ENCODE peak calls at places on chromosome X, in nine cellular contexts. M is esophagus squamous epithelium, V is AG09319, U is upper lobe of left lung, G is kidney, D is A549, F is endothelial cell, Z is mammary epithelial cell, A is astrocyte. L is an unnamed sample.

GRCh38 chrX:74437530-74437929 is 16.2 kb downstream of the SLC16A2 start:
- DNase-seq in U (no peak), V (no peak), D (no peak), A (no peak), G (no peak), M (no peak), F (no peak), Z (no peak), L (no peak)

GRCh38 chrX:125198546-125198945 is 121.1 kb upstream of the TEX13C start:
- DNase-seq in G (no peak), U (no peak), M (no peak), F (no peak), V (no peak), A (no peak), Z (no peak), D (no peak), L (no peak)

GRCh38 chrX:152821145-152821765 is 9.3 kb downstream of the CETN2 start:
- DNase-seq in V (no peak), D (peak), A (no peak), U (peak), Z (peak), G (no peak), F (peak), M (no peak), L (no peak)

GRCh38 chrX:13940646-13941045 is 89.0 kb downstream of the GEMIN8 start:
- DNase-seq in U (no peak), G (no peak), F (no peak), A (no peak), M (no peak), V (no peak), Z (no peak), D (no peak), L (no peak)

GRCh38 chrX:102085706-102086105 is 39.8 kb upstream of the TCEAL2 start:
- DNase-seq in A (no peak), Z (no peak), M (no peak), G (no peak), F (peak), D (no peak), U (no peak), V (no peak), L (no peak)

GRCh38 chrX:129606918-129607317 is 47.8 kb downstream of the APLN start:
- DNase-seq in D (peak), A (no peak), G (no peak), U (peak), Z (peak), M (no peak), F (peak), V (peak), L (peak)

GRCh38 chrX:148612431-148612830 is 112.0 kb downstream of the AFF2 start:
- DNase-seq in A (no peak), G (no peak), F (no peak), Z (no peak), V (no peak), U (no peak), M (no peak), D (no peak), L (no peak)

GRCh38 chrX:35890699-35891098 is 28.8 kb upstream of the CFAP47 start:
- DNase-seq in U (peak), M (no peak), A (no peak), G (peak), Z (peak), D (peak), F (peak), V (no peak), L (peak)

GRCh38 chrX:68842781-68843581 is 14.2 kb downstream of the EFNB1 start:
- DNase-seq in U (no peak), A (peak), D (no peak), F (no peak), Z (peak), M (no peak), V (no peak), G (peak), L (no peak)

GRCh38 chrX:12987900-12988594 is 13.1 kb downstream of the TMSB4X start:
- DNase-seq in V (no peak), U (no peak), Z (no peak), M (no peak), A (no peak), D (no peak), F (no peak), G (no peak), L (no peak)

GRCh38 chrX:83759872-83760271 is 101.1 kb upstream of the CYLC1 start:
- DNase-seq in D (peak), F (no peak), A (no peak), V (no peak), U (no peak), Z (no peak), G (no peak), M (no peak), L (no peak)
- TF ChIP-seq CTCF in D (peak), F (peak), A (no peak), V (peak), U (no peak), Z (peak), G (peak), M (no peak), L (no peak)

DNA sequence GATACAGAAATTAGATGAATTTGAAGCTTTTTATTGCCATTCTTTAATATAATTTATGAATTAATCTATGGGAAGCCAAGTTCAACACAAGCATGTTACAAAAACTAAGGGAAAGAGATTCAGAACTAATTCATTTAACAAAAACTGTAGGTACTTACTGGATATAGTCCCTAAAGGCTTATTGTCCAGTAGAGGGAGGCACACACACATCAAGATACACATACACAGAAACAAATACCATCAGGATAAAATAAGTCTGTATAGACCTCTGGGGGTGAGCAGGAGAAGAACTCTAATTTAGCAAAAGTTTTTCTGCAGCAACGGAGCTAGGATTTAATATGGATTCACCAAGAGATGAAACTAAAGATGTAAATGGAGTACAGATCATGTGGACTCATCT is 83.0 kb upstream of the IL13RA1 start:
- DNase-seq in V (no peak), D (peak), A (peak), F (no peak), G (no peak), U (no peak), Z (peak), M (no peak), L (peak)
- TF ChIP-seq CTCF in V (peak), D (peak), A (peak), F (peak), G (peak), U (no peak), Z (peak), M (peak), L (peak)

GRCh38 chrX:37867509-37868153 is 20.3 kb upstream of the DYNLT3 start:
- DNase-seq in G (no peak), D (no peak), M (no peak), F (no peak), V (no peak), A (no peak), Z (no peak), U (no peak), L (no peak)
- TF ChIP-seq CTCF in G (no peak), D (no peak), M (no peak), F (no peak), V (no peak), A (no peak), Z (no peak), U (no peak), L (no peak)

DNA sequence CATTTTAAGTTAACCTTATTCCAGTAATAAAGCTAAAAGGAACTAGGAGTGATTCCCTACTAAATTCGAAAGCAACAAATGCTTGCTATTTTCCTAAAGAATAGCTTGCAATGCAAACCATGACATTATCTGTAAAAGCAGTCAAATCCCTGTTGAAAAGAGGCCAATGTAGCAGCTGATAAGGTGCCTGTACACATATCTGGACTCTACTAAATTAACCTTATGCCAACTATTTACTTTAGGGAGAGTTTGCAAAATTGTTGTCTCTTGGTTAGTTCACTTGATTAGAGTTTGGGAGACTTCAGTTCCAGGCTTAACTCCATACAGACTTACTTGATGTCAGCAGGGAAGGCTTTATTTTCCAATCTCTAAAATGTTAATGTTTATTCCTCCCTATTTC is 6.0 kb downstream of the IL13RA2 start:
- DNase-seq in Z (no peak), V (no peak), U (no peak), M (no peak), A (no peak), G (no peak), F (no peak), D (no peak), L (no peak)
- TF ChIP-seq CTCF in Z (no peak), V (no peak), U (no peak), M (no peak), A (no peak), G (no peak), F (no peak), D (no peak), L (no peak)

DNA sequence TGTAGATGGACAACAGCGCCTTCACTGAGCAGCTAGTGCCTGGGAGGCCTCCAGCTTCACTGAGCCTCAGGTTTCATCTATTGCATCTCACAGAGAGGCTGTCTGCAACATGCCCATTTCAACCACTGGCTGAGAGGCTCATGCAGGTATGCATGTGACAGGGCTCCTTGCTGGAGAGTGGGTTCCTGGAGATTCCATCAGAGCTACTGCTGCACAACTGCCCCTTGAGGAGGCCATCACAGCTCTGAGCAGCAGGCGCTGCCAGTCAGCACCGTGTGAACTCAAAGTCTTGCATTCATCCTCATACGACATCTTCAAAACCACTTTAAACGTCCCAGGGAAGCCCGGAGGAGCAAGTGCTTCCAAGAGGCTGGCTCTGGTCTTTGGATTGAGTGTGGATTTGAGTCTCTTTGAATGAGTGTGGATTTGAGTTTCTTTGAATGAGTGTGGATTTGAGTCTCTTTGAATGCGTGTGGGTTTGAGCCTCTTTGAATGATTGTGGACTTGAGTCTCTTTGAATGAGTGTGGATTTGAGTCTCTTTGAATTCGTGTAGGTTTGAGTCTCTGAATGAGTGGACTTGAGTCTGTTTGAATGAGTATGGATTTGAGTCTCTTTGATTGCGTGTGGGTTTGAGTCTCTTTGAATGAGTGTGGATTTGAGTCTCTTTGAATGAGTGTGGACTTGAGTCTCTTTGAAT is 8.7 kb downstream of the P2RY8 start:
- DNase-seq in G (no peak), F (no peak), A (no peak), V (no peak), U (no peak), D (no peak), Z (no peak), M (no peak), L (no peak)
- TF ChIP-seq CTCF in G (no peak), F (no peak), A (no peak), V (no peak), U (no peak), D (no peak), Z (no peak), M (no peak), L (no peak)

DNA sequence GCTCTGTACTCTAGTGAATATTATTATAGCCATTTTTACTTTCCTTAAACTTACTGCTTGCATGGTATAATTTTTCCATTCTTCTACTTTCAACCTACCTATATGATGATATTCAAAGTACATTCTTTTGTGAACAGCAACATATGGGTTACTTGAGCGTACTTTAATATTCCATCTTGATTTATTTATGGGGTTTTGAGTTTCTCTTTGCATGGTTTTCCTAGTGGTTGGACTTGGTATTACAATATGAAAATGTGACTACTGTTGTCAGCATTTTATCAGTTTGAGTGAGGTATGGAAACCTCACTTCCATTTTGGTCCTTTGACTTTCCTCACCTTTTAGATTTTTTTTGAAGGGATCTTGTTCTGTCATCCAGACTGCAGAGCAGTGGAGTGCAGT is 35.9 kb downstream of the ADGRG4 start:
- DNase-seq in Z (no peak), V (no peak), U (no peak), G (no peak), A (no peak), F (no peak), D (peak), M (no peak), L (no peak)
- TF ChIP-seq CTCF in Z (peak), V (peak), U (no peak), G (no peak), A (peak), F (peak), D (no peak), M (no peak), L (no peak)